ENCODE peak calls at places on chromosomes 6 and 20, in seven cellular contexts. M is NCI-H345, G is T-helper 17 cell, O is amniotic stem cell, C is brain microvascular endothelial cell, I is WERI-Rb-1, H is NCI-H1092 treated with DMSO at 0.1 percent for 48 hours. L is an unnamed sample.

GRCh38 chr6:90294008-90294511 is 2.6 kb downstream of the BACH2 start:
- DNase-seq in M (no peak), G (no peak), O (no peak), C (no peak), I (no peak), H (no peak), L (no peak)

GRCh38 chr20:53628076-53628475 is 34.4 kb upstream of the ZNF217 start:
- DNase-seq in M (no peak), G (no peak), O (no peak), C (no peak), I (no peak), H (no peak), L (no peak)

GRCh38 chr6:150314230-150315188 is 54.3 kb upstream of the IYD start:
- DNase-seq in M (no peak), G (no peak), O (no peak), C (no peak), I (no peak), H (peak), L (no peak)

GRCh38 chr6:139847322-139847797 is 472.9 kb upstream of the CITED2 start:
- DNase-seq in M (no peak), G (no peak), O (no peak), C (no peak), I (no peak), H (no peak), L (no peak)

GRCh38 chr6:106525111-106525884 is 104.0 kb downstream of the RTN4IP1 start:
- DNase-seq in M (no peak), G (no peak), O (no peak), C (no peak), I (no peak), H (no peak), L (no peak)

GRCh38 chr6:33431880-33432541 is 12.1 kb downstream of the SYNGAP1 start:
- DNase-seq in M (no peak), G (no peak), O (no peak), C (no peak), I (no peak), H (no peak), L (no peak)

GRCh38 chr6:1313364-1313754 is 1.5 kb downstream of the FOXQ1 start:
- DNase-seq in M (no peak), G (no peak), O (no peak), C (no peak), I (peak), H (no peak), L (no peak)

GRCh38 chr20:47102629-47103028 is 208.0 kb downstream of the EYA2 start:
- DNase-seq in M (no peak), G (no peak), O (no peak), C (no peak), I (no peak), H (no peak), L (no peak)

GRCh38 chr6:14540859-14541540 is 423.4 kb downstream of the CD83 start:
- DNase-seq in M (no peak), G (no peak), O (no peak), C (no peak), I (no peak), H (no peak), L (no peak)

GRCh38 chr6:145547596-145548325 is 187.6 kb downstream of the EPM2A start:
- DNase-seq in M (no peak), G (no peak), O (no peak), C (no peak), I (no peak), H (no peak), L (no peak)

GRCh38 chr6:158528826-158529225 is 31.1 kb upstream of the TMEM181 start:
- DNase-seq in M (no peak), G (no peak), O (no peak), C (no peak), I (no peak), H (no peak), L (no peak)

GRCh38 chr20:61731363-61732181 is 334.1 kb downstream of the TAF4 start:
- DNase-seq in M (no peak), G (no peak), O (no peak), C (peak), I (no peak), H (no peak), L (no peak)

GRCh38 chr20:32709528-32710121 is 33.6 kb downstream of the COMMD7 start:
- DNase-seq in M (no peak), G (no peak), O (no peak), C (no peak), I (peak), H (no peak), L (no peak)

GRCh38 chr20:63478346-63479302 is 6.2 kb upstream of the KCNQ2 start:
- DNase-seq in M (no peak), G (no peak), O (no peak), C (no peak), I (no peak), H (no peak), L (no peak)

GRCh38 chr20:57323034-57323433 is 6.6 kb upstream of the SPO11 start:
- DNase-seq in M (peak), G (no peak), O (no peak), C (peak), I (peak), H (no peak), L (no peak)

GRCh38 chr6:34284563-34285545 is 36.0 kb upstream of the SMIM29 start:
- DNase-seq in M (no peak), G (no peak), O (no peak), C (peak), I (peak), H (no peak), L (no peak)

GRCh38 chr6:26312501-26313390 is 52.3 kb upstream of the BTN3A2 start:
- DNase-seq in M (peak), G (peak), O (peak), C (peak), I (peak), H (peak), L (peak)

GRCh38 chr6:157937318-157937717 is 44.3 kb upstream of the SYNJ2 start:
- DNase-seq in M (no peak), G (no peak), O (no peak), C (no peak), I (no peak), H (no peak), L (no peak)

GRCh38 chr6:106087548-106088325 is 1.6 kb downstream of the PRDM1 start:
- DNase-seq in M (no peak), G (no peak), O (no peak), C (peak), I (no peak), H (no peak), L (no peak)

GRCh38 chr20:16301981-16302380 is 271.3 kb downstream of the KIF16B start:
- DNase-seq in M (no peak), G (no peak), O (no peak), C (no peak), I (no peak), H (no peak), L (no peak)

GRCh38 chr6:169368200-169368599 is 114.6 kb upstream of the THBS2 start:
- DNase-seq in M (no peak), G (no peak), O (no peak), C (no peak), I (no peak), H (no peak), L (no peak)

GRCh38 chr20:43583133-43583864 is 7.4 kb upstream of the IFT52 start:
- DNase-seq in M (no peak), G (no peak), O (no peak), C (no peak), I (no peak), H (no peak), L (no peak)